ENCODE peak calls at places on chromosomes 5 and 9, in ten cellular contexts. One of them, this sample, is unnamed.

GRCh38 chr9:136516191-136516654 is 29.6 kb downstream of the NOTCH1 start:
- DNase-seq in GM12865: no peak
- DNase-seq in transverse colon: no peak
- DNase-seq in activated CD4-positive, CD25-positive, alpha-beta regulatory T cell treated with anti-CD3 and anti-CD28 coated beads, Interleukin-2, amount 50 U/mL, for 72 hours: no peak
- DNase-seq in NCI-H2081: no peak
- DNase-seq in cardiac muscle cell: no peak
- DNase-seq in immature natural killer cell: no peak
- DNase-seq in retina: no peak
- DNase-seq in GF-D8: no peak
- DNase-seq in hypothalamus: no peak
- DNase-seq in this sample: no peak

GRCh38 chr9:134590240-134591081 is 51.1 kb upstream of the COL5A1 start:
- DNase-seq in cardiac muscle cell: no peak
- DNase-seq in GF-D8: no peak
- DNase-seq in immature natural killer cell: no peak
- DNase-seq in GM12865: no peak
- DNase-seq in transverse colon: no peak
- DNase-seq in NCI-H2081: no peak
- DNase-seq in hypothalamus: no peak
- DNase-seq in activated CD4-positive, CD25-positive, alpha-beta regulatory T cell treated with anti-CD3 and anti-CD28 coated beads, Interleukin-2, amount 50 U/mL, for 72 hours: no peak
- DNase-seq in retina: no peak
- DNase-seq in this sample: peak

GRCh38 chr9:136921718-136922117 is 22.8 kb downstream of the FBXW5 start:
- DNase-seq in hypothalamus: no peak
- DNase-seq in NCI-H2081: no peak
- DNase-seq in activated CD4-positive, CD25-positive, alpha-beta regulatory T cell treated with anti-CD3 and anti-CD28 coated beads, Interleukin-2, amount 50 U/mL, for 72 hours: no peak
- DNase-seq in transverse colon: no peak
- DNase-seq in GM12865: no peak
- DNase-seq in cardiac muscle cell: peak
- DNase-seq in GF-D8: no peak
- DNase-seq in immature natural killer cell: no peak
- DNase-seq in retina: no peak
- DNase-seq in this sample: no peak

GRCh38 chr9:98180996-98181395 is 11.4 kb downstream of the CORO2A start:
- DNase-seq in retina: no peak
- DNase-seq in GF-D8: no peak
- DNase-seq in immature natural killer cell: no peak
- DNase-seq in cardiac muscle cell: no peak
- DNase-seq in transverse colon: no peak
- DNase-seq in NCI-H2081: no peak
- DNase-seq in activated CD4-positive, CD25-positive, alpha-beta regulatory T cell treated with anti-CD3 and anti-CD28 coated beads, Interleukin-2, amount 50 U/mL, for 72 hours: no peak
- DNase-seq in hypothalamus: no peak
- DNase-seq in GM12865: no peak
- DNase-seq in this sample: no peak

GRCh38 chr5:151082274-151082902 is 1.6 kb upstream of the TNIP1 start:
- DNase-seq in hypothalamus: no peak
- DNase-seq in transverse colon: peak
- DNase-seq in NCI-H2081: peak
- DNase-seq in activated CD4-positive, CD25-positive, alpha-beta regulatory T cell treated with anti-CD3 and anti-CD28 coated beads, Interleukin-2, amount 50 U/mL, for 72 hours: no peak
- DNase-seq in GM12865: no peak
- DNase-seq in immature natural killer cell: no peak
- DNase-seq in GF-D8: no peak
- DNase-seq in retina: no peak
- DNase-seq in cardiac muscle cell: peak
- DNase-seq in this sample: no peak

GRCh38 chr5:34580983-34581382 is 75.1 kb upstream of the RAI14 start:
- DNase-seq in NCI-H2081: no peak
- DNase-seq in cardiac muscle cell: no peak
- DNase-seq in activated CD4-positive, CD25-positive, alpha-beta regulatory T cell treated with anti-CD3 and anti-CD28 coated beads, Interleukin-2, amount 50 U/mL, for 72 hours: no peak
- DNase-seq in immature natural killer cell: no peak
- DNase-seq in hypothalamus: no peak
- DNase-seq in transverse colon: no peak
- DNase-seq in GM12865: no peak
- DNase-seq in retina: no peak
- DNase-seq in GF-D8: no peak
- DNase-seq in this sample: no peak

GRCh38 chr5:180414176-180414575 is 61.0 kb upstream of the GFPT2 start:
- DNase-seq in activated CD4-positive, CD25-positive, alpha-beta regulatory T cell treated with anti-CD3 and anti-CD28 coated beads, Interleukin-2, amount 50 U/mL, for 72 hours: no peak
- DNase-seq in transverse colon: no peak
- DNase-seq in immature natural killer cell: no peak
- DNase-seq in NCI-H2081: no peak
- DNase-seq in retina: no peak
- DNase-seq in hypothalamus: no peak
- DNase-seq in GF-D8: no peak
- DNase-seq in cardiac muscle cell: no peak
- DNase-seq in GM12865: no peak
- DNase-seq in this sample: no peak

GRCh38 chr9:127943746-127944145 is 6.1 kb upstream of the DPM2 start:
- DNase-seq in immature natural killer cell: peak
- DNase-seq in GM12865: peak
- DNase-seq in hypothalamus: peak
- DNase-seq in GF-D8: no peak
- DNase-seq in transverse colon: peak
- DNase-seq in retina: peak
- DNase-seq in activated CD4-positive, CD25-positive, alpha-beta regulatory T cell treated with anti-CD3 and anti-CD28 coated beads, Interleukin-2, amount 50 U/mL, for 72 hours: peak
- DNase-seq in cardiac muscle cell: peak
- DNase-seq in NCI-H2081: peak
- DNase-seq in this sample: peak

GRCh38 chr9:117744856-117745389 is 40.7 kb downstream of the TLR4 start:
- DNase-seq in hypothalamus: no peak
- DNase-seq in GM12865: peak
- DNase-seq in activated CD4-positive, CD25-positive, alpha-beta regulatory T cell treated with anti-CD3 and anti-CD28 coated beads, Interleukin-2, amount 50 U/mL, for 72 hours: no peak
- DNase-seq in retina: peak
- DNase-seq in immature natural killer cell: no peak
- DNase-seq in cardiac muscle cell: peak
- DNase-seq in transverse colon: no peak
- DNase-seq in GF-D8: no peak
- DNase-seq in NCI-H2081: no peak
- DNase-seq in this sample: no peak

GRCh38 chr9:15482146-15482545 is 28.6 kb downstream of the PSIP1 start:
- DNase-seq in transverse colon: no peak
- DNase-seq in hypothalamus: no peak
- DNase-seq in retina: no peak
- DNase-seq in GF-D8: no peak
- DNase-seq in NCI-H2081: no peak
- DNase-seq in GM12865: no peak
- DNase-seq in immature natural killer cell: no peak
- DNase-seq in cardiac muscle cell: no peak
- DNase-seq in activated CD4-positive, CD25-positive, alpha-beta regulatory T cell treated with anti-CD3 and anti-CD28 coated beads, Interleukin-2, amount 50 U/mL, for 72 hours: no peak
- DNase-seq in this sample: no peak

GRCh38 chr5:150209020-150209635 is 19.3 kb downstream of the SLC6A7 start:
- DNase-seq in immature natural killer cell: peak
- DNase-seq in GF-D8: no peak
- DNase-seq in activated CD4-positive, CD25-positive, alpha-beta regulatory T cell treated with anti-CD3 and anti-CD28 coated beads, Interleukin-2, amount 50 U/mL, for 72 hours: no peak
- DNase-seq in cardiac muscle cell: no peak
- DNase-seq in NCI-H2081: no peak
- DNase-seq in transverse colon: peak
- DNase-seq in GM12865: no peak
- DNase-seq in hypothalamus: no peak
- DNase-seq in retina: no peak
- DNase-seq in this sample: peak

GRCh38 chr9:104903609-104904008 is 24.3 kb downstream of the ABCA1 start:
- DNase-seq in cardiac muscle cell: no peak
- DNase-seq in immature natural killer cell: no peak
- DNase-seq in GM12865: no peak
- DNase-seq in retina: peak
- DNase-seq in transverse colon: no peak
- DNase-seq in NCI-H2081: no peak
- DNase-seq in GF-D8: no peak
- DNase-seq in hypothalamus: no peak
- DNase-seq in activated CD4-positive, CD25-positive, alpha-beta regulatory T cell treated with anti-CD3 and anti-CD28 coated beads, Interleukin-2, amount 50 U/mL, for 72 hours: no peak
- DNase-seq in this sample: no peak

GRCh38 chr5:53671447-53671846 is 111.0 kb downstream of the NDUFS4 start:
- DNase-seq in cardiac muscle cell: no peak
- DNase-seq in NCI-H2081: no peak
- DNase-seq in immature natural killer cell: no peak
- DNase-seq in retina: no peak
- DNase-seq in hypothalamus: no peak
- DNase-seq in GF-D8: no peak
- DNase-seq in GM12865: no peak
- DNase-seq in activated CD4-positive, CD25-positive, alpha-beta regulatory T cell treated with anti-CD3 and anti-CD28 coated beads, Interleukin-2, amount 50 U/mL, for 72 hours: no peak
- DNase-seq in transverse colon: no peak
- DNase-seq in this sample: no peak

GRCh38 chr9:136996361-136997281 is at the start of gene CLIC3:
- DNase-seq in cardiac muscle cell: no peak
- DNase-seq in hypothalamus: no peak
- DNase-seq in immature natural killer cell: peak
- DNase-seq in activated CD4-positive, CD25-positive, alpha-beta regulatory T cell treated with anti-CD3 and anti-CD28 coated beads, Interleukin-2, amount 50 U/mL, for 72 hours: no peak
- DNase-seq in transverse colon: peak
- DNase-seq in NCI-H2081: no peak
- DNase-seq in retina: no peak
- DNase-seq in GF-D8: no peak
- DNase-seq in GM12865: no peak
- DNase-seq in this sample: no peak

GRCh38 chr9:77589046-77589795 is 58.9 kb downstream of the GNA14 start:
- DNase-seq in transverse colon: peak
- DNase-seq in cardiac muscle cell: no peak
- DNase-seq in immature natural killer cell: no peak
- DNase-seq in GF-D8: no peak
- DNase-seq in NCI-H2081: peak
- DNase-seq in hypothalamus: no peak
- DNase-seq in GM12865: no peak
- DNase-seq in retina: no peak
- DNase-seq in activated CD4-positive, CD25-positive, alpha-beta regulatory T cell treated with anti-CD3 and anti-CD28 coated beads, Interleukin-2, amount 50 U/mL, for 72 hours: no peak
- DNase-seq in this sample: no peak

GRCh38 chr9:130417602-130418001 is 27.2 kb upstream of the ASS1 start:
- DNase-seq in NCI-H2081: no peak
- DNase-seq in retina: no peak
- DNase-seq in GF-D8: no peak
- DNase-seq in GM12865: peak
- DNase-seq in transverse colon: no peak
- DNase-seq in cardiac muscle cell: no peak
- DNase-seq in immature natural killer cell: no peak
- DNase-seq in hypothalamus: no peak
- DNase-seq in activated CD4-positive, CD25-positive, alpha-beta regulatory T cell treated with anti-CD3 and anti-CD28 coated beads, Interleukin-2, amount 50 U/mL, for 72 hours: no peak
- DNase-seq in this sample: no peak

GRCh38 chr9:17134396-17134842 is 421 bp upstream of the CNTLN start:
- DNase-seq in GM12865: no peak
- DNase-seq in NCI-H2081: peak
- DNase-seq in hypothalamus: no peak
- DNase-seq in GF-D8: no peak
- DNase-seq in transverse colon: no peak
- DNase-seq in retina: no peak
- DNase-seq in activated CD4-positive, CD25-positive, alpha-beta regulatory T cell treated with anti-CD3 and anti-CD28 coated beads, Interleukin-2, amount 50 U/mL, for 72 hours: no peak
- DNase-seq in cardiac muscle cell: no peak
- DNase-seq in immature natural killer cell: no peak
- DNase-seq in this sample: peak

This sample was measured in fibroblast of lung.